ENCODE peak calls at places on chromosomes 3 and 15, in seven cellular contexts. One of them, this sample, is unnamed. For H3K9me3, the result is how much of the 10 kb centered on the place peaks cover.

GRCh38 chr15:97963779-97964178 is 3.3 kb downstream of the ARRDC4 start:
- DNase-seq in stomach: no peak
- DNase-seq in adrenal gland: no peak
- DNase-seq in Karpas-422: no peak
- DNase-seq in heart left ventricle: no peak
- DNase-seq in heart right ventricle: no peak
- DNase-seq in HCT116: no peak
- DNase-seq in this sample: no peak

GRCh38 chr3:58173029-58173669 is 37.6 kb downstream of the DNASE1L3 start:
- DNase-seq in adrenal gland: no peak
- DNase-seq in Karpas-422: no peak
- DNase-seq in HCT116: no peak
- DNase-seq in heart left ventricle: no peak
- DNase-seq in heart right ventricle: no peak
- DNase-seq in stomach: no peak
- DNase-seq in this sample: no peak

GRCh38 chr3:45084361-45084760 is 58.3 kb downstream of the CLEC3B start:
- DNase-seq in HCT116: no peak
- DNase-seq in heart right ventricle: no peak
- DNase-seq in Karpas-422: no peak
- DNase-seq in stomach: no peak
- DNase-seq in adrenal gland: no peak
- DNase-seq in heart left ventricle: no peak
- DNase-seq in this sample: no peak

GRCh38 chr3:46705751-46706572 is 4.8 kb downstream of the TMIE start:
- DNase-seq in heart left ventricle: peak
- DNase-seq in HCT116: no peak
- DNase-seq in heart right ventricle: no peak
- DNase-seq in adrenal gland: no peak
- DNase-seq in stomach: no peak
- DNase-seq in Karpas-422: no peak
- DNase-seq in this sample: no peak

GRCh38 chr3:194565597-194566190 is 67.5 kb downstream of the TMEM44 start:
- DNase-seq in stomach: no peak
- DNase-seq in heart right ventricle: no peak
- DNase-seq in heart left ventricle: no peak
- DNase-seq in adrenal gland: no peak
- DNase-seq in Karpas-422: no peak
- DNase-seq in HCT116: no peak
- DNase-seq in this sample: no peak

GRCh38 chr3:178005961-178006360 is 530.3 kb upstream of the KCNMB2 start:
- DNase-seq in HCT116: no peak
- DNase-seq in Karpas-422: no peak
- DNase-seq in stomach: no peak
- DNase-seq in adrenal gland: no peak
- DNase-seq in heart left ventricle: no peak
- DNase-seq in heart right ventricle: no peak
- DNase-seq in this sample: no peak

GRCh38 chr3:72960812-72961518 is 35.6 kb upstream of the PPP4R2 start:
- DNase-seq in adrenal gland: peak
- DNase-seq in HCT116: no peak
- DNase-seq in heart left ventricle: peak
- DNase-seq in stomach: no peak
- DNase-seq in heart right ventricle: peak
- DNase-seq in Karpas-422: no peak
- DNase-seq in this sample: no peak

GRCh38 chr3:52438579-52439425 is 6.1 kb downstream of the SEMA3G start:
- DNase-seq in HCT116: no peak
- DNase-seq in Karpas-422: no peak
- DNase-seq in stomach: no peak
- DNase-seq in heart right ventricle: no peak
- DNase-seq in adrenal gland: no peak
- DNase-seq in heart left ventricle: no peak
- DNase-seq in this sample: no peak

GRCh38 chr3:44509985-44510360 is 32.5 kb upstream of the ZNF445 start:
- DNase-seq in heart right ventricle: no peak
- DNase-seq in Karpas-422: peak
- DNase-seq in HCT116: no peak
- DNase-seq in adrenal gland: no peak
- DNase-seq in heart left ventricle: no peak
- DNase-seq in stomach: no peak
- DNase-seq in this sample: no peak

GRCh38 chr3:135995766-135996165 is 30.2 kb downstream of the PPP2R3A start:
- DNase-seq in Karpas-422: no peak
- DNase-seq in stomach: no peak
- DNase-seq in heart right ventricle: no peak
- DNase-seq in HCT116: no peak
- DNase-seq in heart left ventricle: no peak
- DNase-seq in adrenal gland: no peak
- DNase-seq in this sample: no peak

GRCh38 chr15:40358492-40359353 is 704 bp downstream of the DISP2 start:
- DNase-seq in HCT116: no peak
- DNase-seq in heart left ventricle: no peak
- DNase-seq in adrenal gland: peak
- DNase-seq in Karpas-422: peak
- DNase-seq in stomach: no peak
- DNase-seq in heart right ventricle: no peak
- DNase-seq in this sample: peak

GRCh38 chr3:12396475-12396874 is 87.8 kb upstream of the TSEN2 start:
- DNase-seq in stomach: no peak
- DNase-seq in heart right ventricle: no peak
- DNase-seq in heart left ventricle: no peak
- DNase-seq in Karpas-422: no peak
- DNase-seq in adrenal gland: no peak
- DNase-seq in HCT116: no peak
- DNase-seq in this sample: no peak

GRCh38 chr3:17830786-17831185 is 88.4 kb upstream of the TBC1D5 start:
- DNase-seq in heart right ventricle: no peak
- DNase-seq in stomach: no peak
- DNase-seq in adrenal gland: no peak
- DNase-seq in heart left ventricle: no peak
- DNase-seq in Karpas-422: no peak
- DNase-seq in HCT116: no peak
- DNase-seq in this sample: no peak

GRCh38 chr3:150763841-150764483 is 993 bp upstream of the SIAH2 start:
- DNase-seq in heart right ventricle: peak
- DNase-seq in adrenal gland: peak
- DNase-seq in Karpas-422: peak
- DNase-seq in HCT116: peak
- DNase-seq in stomach: peak
- DNase-seq in heart left ventricle: peak
- DNase-seq in this sample: peak

GRCh38 chr3:127496256-127496655 is 94.3 kb downstream of the TPRA1 start:
- DNase-seq in Karpas-422: no peak
- DNase-seq in stomach: no peak
- DNase-seq in heart right ventricle: no peak
- DNase-seq in adrenal gland: no peak
- DNase-seq in heart left ventricle: no peak
- DNase-seq in HCT116: no peak
- DNase-seq in this sample: no peak
- H3K9me3 ChIP-seq in Karpas-422: under half
- H3K9me3 ChIP-seq in stomach: under half
- H3K9me3 ChIP-seq in heart right ventricle: under half
- H3K9me3 ChIP-seq in adrenal gland: under half
- H3K9me3 ChIP-seq in heart left ventricle: under half
- H3K9me3 ChIP-seq in HCT116: under half
- H3K9me3 ChIP-seq in this sample: under half

GRCh38 chr3:28674212-28674611 is 325.6 kb upstream of the AZI2 start:
- DNase-seq in adrenal gland: no peak
- DNase-seq in stomach: no peak
- DNase-seq in Karpas-422: no peak
- DNase-seq in HCT116: no peak
- DNase-seq in heart left ventricle: no peak
- DNase-seq in heart right ventricle: no peak
- DNase-seq in this sample: no peak
- H3K27ac ChIP-seq in adrenal gland: no peak
- H3K27ac ChIP-seq in stomach: no peak
- H3K27ac ChIP-seq in Karpas-422: no peak
- H3K27ac ChIP-seq in HCT116: no peak
- H3K27ac ChIP-seq in heart left ventricle: no peak
- H3K27ac ChIP-seq in heart right ventricle: no peak
- H3K27ac ChIP-seq in this sample: no peak

DNA sequence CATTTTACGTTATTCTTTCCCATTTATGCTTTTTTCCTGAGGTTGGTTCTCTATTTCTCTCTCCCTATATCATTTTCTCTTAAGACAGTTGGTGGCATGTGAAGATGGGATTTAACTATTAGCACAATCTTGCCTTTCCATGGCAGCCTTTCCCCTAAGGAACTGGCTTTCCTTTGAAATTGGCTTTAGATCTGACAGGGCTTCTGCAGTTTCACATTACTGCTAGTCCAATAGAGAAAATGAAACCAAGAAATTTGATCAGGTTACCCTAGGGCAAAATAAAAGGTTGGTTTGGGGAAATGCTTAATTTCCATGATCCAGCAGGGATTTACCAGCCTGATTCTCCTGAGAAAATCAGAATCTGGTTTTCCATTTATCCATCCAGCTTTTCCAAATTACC is 22.7 kb upstream of the CHL1 start:
- DNase-seq in HCT116: no peak
- DNase-seq in stomach: no peak
- DNase-seq in adrenal gland: no peak
- DNase-seq in heart right ventricle: no peak
- DNase-seq in heart left ventricle: no peak
- DNase-seq in Karpas-422: no peak
- DNase-seq in this sample: no peak
- H3K9me3 ChIP-seq in HCT116: under half
- H3K9me3 ChIP-seq in stomach: under half
- H3K9me3 ChIP-seq in adrenal gland: under half
- H3K9me3 ChIP-seq in heart right ventricle: under half
- H3K9me3 ChIP-seq in heart left ventricle: under half
- H3K9me3 ChIP-seq in Karpas-422: under half
- H3K9me3 ChIP-seq in this sample: under half

GRCh38 chr15:87609474-87609873 is 647.1 kb downstream of the NTRK3 start:
- DNase-seq in heart right ventricle: no peak
- DNase-seq in stomach: no peak
- DNase-seq in heart left ventricle: peak
- DNase-seq in Karpas-422: no peak
- DNase-seq in adrenal gland: no peak
- DNase-seq in HCT116: no peak
- DNase-seq in this sample: no peak
- H3K27ac ChIP-seq in heart right ventricle: peak
- H3K27ac ChIP-seq in stomach: no peak
- H3K27ac ChIP-seq in heart left ventricle: peak
- H3K27ac ChIP-seq in Karpas-422: no peak
- H3K27ac ChIP-seq in adrenal gland: peak
- H3K27ac ChIP-seq in HCT116: no peak
- H3K27ac ChIP-seq in this sample: no peak

GRCh38 chr3:118055381-118055780 is 979.3 kb downstream of the IGSF11 start:
- DNase-seq in HCT116: no peak
- DNase-seq in adrenal gland: no peak
- DNase-seq in heart right ventricle: no peak
- DNase-seq in heart left ventricle: no peak
- DNase-seq in Karpas-422: no peak
- DNase-seq in stomach: no peak
- DNase-seq in this sample: no peak
- H3K9me3 ChIP-seq in HCT116: under half
- H3K9me3 ChIP-seq in adrenal gland: under half
- H3K9me3 ChIP-seq in heart right ventricle: under half
- H3K9me3 ChIP-seq in heart left ventricle: under half
- H3K9me3 ChIP-seq in Karpas-422: under half
- H3K9me3 ChIP-seq in stomach: under half
- H3K9me3 ChIP-seq in this sample: under half

GRCh38 chr15:60362318-60363023 is 35.3 kb downstream of the ANXA2 start:
- DNase-seq in heart right ventricle: no peak
- DNase-seq in stomach: no peak
- DNase-seq in HCT116: no peak
- DNase-seq in adrenal gland: no peak
- DNase-seq in Karpas-422: no peak
- DNase-seq in heart left ventricle: no peak
- DNase-seq in this sample: no peak
- H3K27ac ChIP-seq in heart right ventricle: peak
- H3K27ac ChIP-seq in stomach: peak
- H3K27ac ChIP-seq in HCT116: peak
- H3K27ac ChIP-seq in adrenal gland: no peak
- H3K27ac ChIP-seq in Karpas-422: no peak
- H3K27ac ChIP-seq in heart left ventricle: no peak
- H3K27ac ChIP-seq in this sample: no peak

GRCh38 chr3:93904568-93904967 is 69.1 kb downstream of the PROS1 start:
- DNase-seq in adrenal gland: no peak
- DNase-seq in HCT116: no peak
- DNase-seq in stomach: no peak
- DNase-seq in heart right ventricle: no peak
- DNase-seq in Karpas-422: no peak
- DNase-seq in heart left ventricle: no peak
- DNase-seq in this sample: no peak
- H3K9me3 ChIP-seq in adrenal gland: under half
- H3K9me3 ChIP-seq in HCT116: under half
- H3K9me3 ChIP-seq in stomach: under half
- H3K9me3 ChIP-seq in heart right ventricle: under half
- H3K9me3 ChIP-seq in Karpas-422: under half
- H3K9me3 ChIP-seq in heart left ventricle: under half
- H3K9me3 ChIP-seq in this sample: under half

DNA sequence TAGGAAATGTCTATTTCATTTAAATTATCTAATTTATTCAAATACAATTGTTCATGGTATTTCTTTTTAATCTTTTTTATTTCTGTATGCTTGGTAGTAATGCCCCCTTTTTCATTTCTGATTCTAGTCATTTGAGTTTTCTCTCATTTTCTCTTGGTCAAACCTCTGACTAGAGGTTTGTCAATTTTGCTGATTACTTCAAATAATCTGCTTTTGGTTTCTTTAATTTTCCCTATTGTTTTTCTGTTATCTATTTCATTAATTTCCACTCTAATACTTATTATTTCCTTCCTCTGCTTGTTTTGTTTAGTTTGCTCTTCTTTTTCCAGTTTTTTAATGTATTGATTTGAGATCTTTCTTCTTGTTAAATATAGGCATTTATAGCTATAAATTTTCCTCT is 12.1 kb downstream of the FSD2 start:
- DNase-seq in heart right ventricle: no peak
- DNase-seq in Karpas-422: no peak
- DNase-seq in stomach: no peak
- DNase-seq in heart left ventricle: no peak
- DNase-seq in HCT116: no peak
- DNase-seq in adrenal gland: no peak
- DNase-seq in this sample: no peak
- H3K27ac ChIP-seq in heart right ventricle: no peak
- H3K27ac ChIP-seq in Karpas-422: no peak
- H3K27ac ChIP-seq in stomach: no peak
- H3K27ac ChIP-seq in heart left ventricle: no peak
- H3K27ac ChIP-seq in HCT116: no peak
- H3K27ac ChIP-seq in adrenal gland: no peak
- H3K27ac ChIP-seq in this sample: no peak

GRCh38 chr15:47339800-47340575 is 377.3 kb upstream of the SEMA6D start:
- DNase-seq in stomach: no peak
- DNase-seq in adrenal gland: no peak
- DNase-seq in HCT116: no peak
- DNase-seq in Karpas-422: no peak
- DNase-seq in heart left ventricle: no peak
- DNase-seq in heart right ventricle: no peak
- DNase-seq in this sample: no peak
- H3K9me3 ChIP-seq in stomach: under half
- H3K9me3 ChIP-seq in adrenal gland: under half
- H3K9me3 ChIP-seq in HCT116: under half
- H3K9me3 ChIP-seq in Karpas-422: under half
- H3K9me3 ChIP-seq in heart left ventricle: under half
- H3K9me3 ChIP-seq in heart right ventricle: under half
- H3K9me3 ChIP-seq in this sample: under half